ENCODE peak calls at places on chromosomes 2 and 18, in eight cellular contexts. One of them, this sample, is unnamed.

GRCh38 chr2:236690726-236691125 is 121.1 kb downstream of the ACKR3 start:
- DNase-seq in endothelial cell of umbilical vein: no peak
- DNase-seq in fibroblast of pulmonary artery: no peak
- DNase-seq in psoas muscle: no peak
- DNase-seq in cardiac muscle cell: no peak
- DNase-seq in lower lobe of right lung: no peak
- DNase-seq in RWPE1: no peak
- DNase-seq in AG09309: no peak
- DNase-seq in this sample: no peak

GRCh38 chr18:9839211-9839610 is 46.6 kb upstream of the TXNDC2 start:
- DNase-seq in endothelial cell of umbilical vein: no peak
- DNase-seq in fibroblast of pulmonary artery: no peak
- DNase-seq in psoas muscle: no peak
- DNase-seq in cardiac muscle cell: no peak
- DNase-seq in lower lobe of right lung: no peak
- DNase-seq in RWPE1: no peak
- DNase-seq in AG09309: no peak
- DNase-seq in this sample: no peak

GRCh38 chr2:99425022-99425421 is 64.8 kb downstream of the REV1 start:
- DNase-seq in endothelial cell of umbilical vein: peak
- DNase-seq in fibroblast of pulmonary artery: peak
- DNase-seq in psoas muscle: no peak
- DNase-seq in cardiac muscle cell: no peak
- DNase-seq in lower lobe of right lung: no peak
- DNase-seq in RWPE1: peak
- DNase-seq in AG09309: no peak
- DNase-seq in this sample: no peak

GRCh38 chr18:45004531-45004930 is 323.8 kb downstream of the SETBP1 start:
- DNase-seq in endothelial cell of umbilical vein: no peak
- DNase-seq in fibroblast of pulmonary artery: no peak
- DNase-seq in psoas muscle: no peak
- DNase-seq in cardiac muscle cell: no peak
- DNase-seq in lower lobe of right lung: no peak
- DNase-seq in RWPE1: no peak
- DNase-seq in AG09309: no peak
- DNase-seq in this sample: no peak

GRCh38 chr18:77557030-77557429 is 307.4 kb downstream of the GALR1 start:
- DNase-seq in endothelial cell of umbilical vein: no peak
- DNase-seq in fibroblast of pulmonary artery: peak
- DNase-seq in psoas muscle: no peak
- DNase-seq in cardiac muscle cell: peak
- DNase-seq in lower lobe of right lung: no peak
- DNase-seq in RWPE1: no peak
- DNase-seq in AG09309: no peak
- DNase-seq in this sample: no peak

GRCh38 chr2:162242586-162243304 is 500 bp downstream of the FAP start:
- DNase-seq in endothelial cell of umbilical vein: peak
- DNase-seq in fibroblast of pulmonary artery: peak
- DNase-seq in psoas muscle: no peak
- DNase-seq in cardiac muscle cell: no peak
- DNase-seq in lower lobe of right lung: no peak
- DNase-seq in RWPE1: no peak
- DNase-seq in AG09309: peak
- DNase-seq in this sample: no peak

GRCh38 chr2:45724329-45724728 is 72.9 kb downstream of the PRKCE start:
- DNase-seq in endothelial cell of umbilical vein: no peak
- DNase-seq in fibroblast of pulmonary artery: no peak
- DNase-seq in psoas muscle: no peak
- DNase-seq in cardiac muscle cell: no peak
- DNase-seq in lower lobe of right lung: no peak
- DNase-seq in RWPE1: no peak
- DNase-seq in AG09309: no peak
- DNase-seq in this sample: no peak

GRCh38 chr18:52670903-52671302 is 330.9 kb downstream of the DCC start:
- DNase-seq in endothelial cell of umbilical vein: no peak
- DNase-seq in fibroblast of pulmonary artery: peak
- DNase-seq in psoas muscle: no peak
- DNase-seq in cardiac muscle cell: peak
- DNase-seq in lower lobe of right lung: no peak
- DNase-seq in RWPE1: peak
- DNase-seq in AG09309: no peak
- DNase-seq in this sample: peak

GRCh38 chr2:175880-176800 is 87.7 kb downstream of the SH3YL1 start:
- DNase-seq in endothelial cell of umbilical vein: no peak
- DNase-seq in fibroblast of pulmonary artery: no peak
- DNase-seq in psoas muscle: no peak
- DNase-seq in cardiac muscle cell: no peak
- DNase-seq in lower lobe of right lung: no peak
- DNase-seq in RWPE1: no peak
- DNase-seq in AG09309: no peak
- DNase-seq in this sample: no peak

GRCh38 chr18:75418293-75418692 is 9.2 kb downstream of the SMIM21 start:
- DNase-seq in endothelial cell of umbilical vein: no peak
- DNase-seq in fibroblast of pulmonary artery: no peak
- DNase-seq in psoas muscle: no peak
- DNase-seq in cardiac muscle cell: no peak
- DNase-seq in lower lobe of right lung: no peak
- DNase-seq in RWPE1: no peak
- DNase-seq in AG09309: no peak
- DNase-seq in this sample: no peak

GRCh38 chr2:39150890-39151497 is 30.1 kb upstream of the SOS1 start:
- DNase-seq in endothelial cell of umbilical vein: no peak
- DNase-seq in fibroblast of pulmonary artery: no peak
- DNase-seq in psoas muscle: no peak
- DNase-seq in cardiac muscle cell: no peak
- DNase-seq in lower lobe of right lung: no peak
- DNase-seq in RWPE1: no peak
- DNase-seq in AG09309: no peak
- DNase-seq in this sample: no peak

GRCh38 chr2:222875482-222875881 is 14.6 kb downstream of the ACSL3 start:
- DNase-seq in endothelial cell of umbilical vein: no peak
- DNase-seq in fibroblast of pulmonary artery: no peak
- DNase-seq in psoas muscle: no peak
- DNase-seq in cardiac muscle cell: no peak
- DNase-seq in lower lobe of right lung: no peak
- DNase-seq in RWPE1: no peak
- DNase-seq in AG09309: no peak
- DNase-seq in this sample: no peak

GRCh38 chr2:99496021-99496420 is 6.2 kb upstream of the REV1 start:
- DNase-seq in endothelial cell of umbilical vein: no peak
- DNase-seq in fibroblast of pulmonary artery: no peak
- DNase-seq in psoas muscle: no peak
- DNase-seq in cardiac muscle cell: no peak
- DNase-seq in lower lobe of right lung: no peak
- DNase-seq in RWPE1: no peak
- DNase-seq in AG09309: no peak
- DNase-seq in this sample: no peak

GRCh38 chr2:221435161-221435560 is 136.9 kb downstream of the EPHA4 start:
- DNase-seq in endothelial cell of umbilical vein: no peak
- DNase-seq in fibroblast of pulmonary artery: no peak
- DNase-seq in psoas muscle: no peak
- DNase-seq in cardiac muscle cell: no peak
- DNase-seq in lower lobe of right lung: no peak
- DNase-seq in RWPE1: no peak
- DNase-seq in AG09309: no peak
- DNase-seq in this sample: no peak

GRCh38 chr2:97995026-97995733 is 568 bp downstream of the TMEM131 start:
- DNase-seq in endothelial cell of umbilical vein: peak
- DNase-seq in fibroblast of pulmonary artery: peak
- DNase-seq in psoas muscle: peak
- DNase-seq in cardiac muscle cell: peak
- DNase-seq in lower lobe of right lung: peak
- DNase-seq in RWPE1: peak
- DNase-seq in AG09309: no peak
- DNase-seq in this sample: peak

DNA sequence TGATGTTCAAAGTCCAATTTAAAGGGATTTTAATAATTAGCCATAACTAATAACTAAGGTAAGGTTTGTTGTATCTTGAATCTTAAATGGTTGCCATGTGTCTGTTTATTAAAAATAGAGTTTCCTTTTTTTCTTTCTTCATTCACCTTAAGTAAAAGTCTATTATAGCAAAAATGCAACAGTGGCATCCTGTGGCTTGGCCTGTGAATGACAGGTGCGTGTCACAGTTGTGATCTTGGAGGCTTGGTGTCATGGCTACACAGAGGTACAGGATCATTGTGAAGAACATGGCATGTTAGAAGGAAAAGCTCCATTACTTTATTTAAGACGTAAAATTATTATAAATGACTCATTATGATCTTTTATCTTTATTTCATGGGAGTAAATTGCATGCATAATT is 246.1 kb downstream of the BCL2 start:
- DNase-seq in endothelial cell of umbilical vein: no peak
- DNase-seq in fibroblast of pulmonary artery: no peak
- DNase-seq in psoas muscle: no peak
- DNase-seq in cardiac muscle cell: no peak
- DNase-seq in lower lobe of right lung: no peak
- DNase-seq in RWPE1: no peak
- DNase-seq in AG09309: no peak
- DNase-seq in this sample: peak
- TF ChIP-seq CTCF in endothelial cell of umbilical vein: no peak
- TF ChIP-seq CTCF in fibroblast of pulmonary artery: no peak
- TF ChIP-seq CTCF in psoas muscle: no peak
- TF ChIP-seq CTCF in cardiac muscle cell: no peak
- TF ChIP-seq CTCF in lower lobe of right lung: no peak
- TF ChIP-seq CTCF in RWPE1: no peak
- TF ChIP-seq CTCF in AG09309: no peak
- TF ChIP-seq CTCF in this sample: peak

DNA sequence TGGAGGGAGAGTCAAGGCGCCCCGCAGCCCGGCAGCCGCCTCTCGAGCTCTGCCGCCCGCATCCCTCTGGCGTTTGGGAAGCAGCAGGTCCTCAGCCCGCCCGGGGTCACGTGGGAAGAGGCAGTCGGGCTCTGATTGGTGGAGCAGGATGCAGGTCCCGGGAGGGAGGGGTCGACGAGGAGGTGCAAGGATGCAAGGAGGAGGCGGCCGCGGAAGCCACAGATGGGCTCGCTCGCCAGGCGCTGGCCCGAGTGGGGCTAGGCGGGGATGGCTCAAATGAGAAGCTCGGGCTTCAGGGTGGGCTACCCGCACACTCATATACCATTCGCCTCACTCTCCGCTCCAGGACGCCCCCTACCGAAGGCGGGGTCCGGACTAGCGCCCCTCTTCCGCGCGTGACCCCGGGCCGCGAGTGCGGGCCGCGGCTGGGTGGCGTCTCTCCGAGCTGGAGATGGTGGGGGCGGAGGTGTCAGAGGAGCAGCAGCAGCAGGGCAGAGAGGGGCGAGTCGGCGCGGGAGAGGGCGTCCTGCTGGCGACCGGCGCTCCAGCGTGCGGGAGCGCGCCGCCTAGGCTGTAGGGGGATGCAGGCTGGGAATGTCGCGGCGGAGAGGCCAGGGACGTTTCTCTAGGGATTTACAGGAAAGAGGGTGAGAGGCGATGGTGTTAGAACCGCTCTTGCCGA is at the start of gene TMEFF2:
- DNase-seq in endothelial cell of umbilical vein: peak
- DNase-seq in fibroblast of pulmonary artery: peak
- DNase-seq in psoas muscle: peak
- DNase-seq in cardiac muscle cell: peak
- DNase-seq in lower lobe of right lung: peak
- DNase-seq in RWPE1: peak
- DNase-seq in AG09309: peak
- DNase-seq in this sample: peak
- TF ChIP-seq CTCF in endothelial cell of umbilical vein: peak
- TF ChIP-seq CTCF in fibroblast of pulmonary artery: peak
- TF ChIP-seq CTCF in psoas muscle: no peak
- TF ChIP-seq CTCF in cardiac muscle cell: peak
- TF ChIP-seq CTCF in lower lobe of right lung: no peak
- TF ChIP-seq CTCF in RWPE1: peak
- TF ChIP-seq CTCF in AG09309: peak
- TF ChIP-seq CTCF in this sample: no peak

DNA sequence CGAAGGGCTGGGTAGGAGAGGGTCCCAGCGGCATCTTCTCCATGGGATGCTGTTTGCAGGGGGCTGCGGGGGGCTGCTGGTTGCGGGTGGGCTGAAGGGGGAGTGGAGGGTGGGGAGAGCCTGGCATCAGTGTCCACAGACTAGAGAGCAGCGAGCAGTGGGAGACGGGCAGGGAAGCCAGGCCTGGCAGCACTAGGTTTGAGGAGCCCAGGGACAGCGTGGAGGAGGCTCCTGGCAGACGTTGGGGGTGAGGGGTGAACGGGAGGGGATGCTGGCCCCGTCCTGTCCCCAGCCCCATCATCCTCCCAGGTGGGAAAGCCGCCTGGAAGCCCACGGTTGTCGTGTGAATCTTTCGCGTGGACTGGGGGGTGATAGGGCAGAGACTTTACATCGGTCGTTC is 48.2 kb upstream of the TFCP2L1 start:
- DNase-seq in endothelial cell of umbilical vein: no peak
- DNase-seq in fibroblast of pulmonary artery: no peak
- DNase-seq in psoas muscle: no peak
- DNase-seq in cardiac muscle cell: no peak
- DNase-seq in lower lobe of right lung: no peak
- DNase-seq in RWPE1: no peak
- DNase-seq in AG09309: no peak
- DNase-seq in this sample: no peak
- TF ChIP-seq CTCF in endothelial cell of umbilical vein: no peak
- TF ChIP-seq CTCF in fibroblast of pulmonary artery: no peak
- TF ChIP-seq CTCF in psoas muscle: no peak
- TF ChIP-seq CTCF in cardiac muscle cell: no peak
- TF ChIP-seq CTCF in lower lobe of right lung: no peak
- TF ChIP-seq CTCF in RWPE1: no peak
- TF ChIP-seq CTCF in AG09309: no peak
- TF ChIP-seq CTCF in this sample: no peak

DNA sequence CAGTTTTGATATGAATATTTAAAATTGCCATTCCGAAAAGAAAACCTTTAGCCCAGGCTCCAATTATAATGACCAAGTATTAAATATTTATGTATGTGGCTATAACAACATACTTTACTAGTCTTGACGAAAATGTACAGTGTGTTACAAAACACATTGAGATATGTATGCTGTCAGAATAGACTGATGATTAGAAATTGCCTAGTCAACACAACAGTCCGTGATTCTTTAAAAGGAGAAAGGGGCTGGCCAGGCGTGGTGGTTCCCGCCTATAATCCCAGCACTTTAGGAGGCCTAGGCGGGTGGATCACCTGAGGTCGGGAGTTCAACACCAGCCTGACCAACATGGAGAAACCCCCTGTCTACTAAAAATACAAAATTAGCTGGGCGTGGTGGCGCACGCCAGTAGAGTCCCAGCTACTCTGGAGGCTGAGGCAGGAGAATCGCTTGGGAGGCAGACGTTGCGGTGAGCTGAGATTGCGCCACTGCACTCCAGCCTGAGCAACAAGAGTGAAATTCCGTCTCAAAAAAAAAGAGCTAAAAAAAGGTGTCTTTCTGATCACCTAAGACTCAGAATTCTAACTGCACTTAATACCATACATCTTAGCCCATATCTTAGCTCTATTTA is 1.8 kb downstream of the CHAC2 start:
- DNase-seq in endothelial cell of umbilical vein: no peak
- DNase-seq in fibroblast of pulmonary artery: no peak
- DNase-seq in psoas muscle: no peak
- DNase-seq in cardiac muscle cell: no peak
- DNase-seq in lower lobe of right lung: no peak
- DNase-seq in RWPE1: no peak
- DNase-seq in AG09309: no peak
- DNase-seq in this sample: no peak
- TF ChIP-seq CTCF in endothelial cell of umbilical vein: no peak
- TF ChIP-seq CTCF in fibroblast of pulmonary artery: no peak
- TF ChIP-seq CTCF in psoas muscle: no peak
- TF ChIP-seq CTCF in cardiac muscle cell: no peak
- TF ChIP-seq CTCF in lower lobe of right lung: no peak
- TF ChIP-seq CTCF in RWPE1: no peak
- TF ChIP-seq CTCF in AG09309: no peak
- TF ChIP-seq CTCF in this sample: no peak

GRCh38 chr2:11904029-11904428 is 157.6 kb downstream of the LPIN1 start:
- DNase-seq in endothelial cell of umbilical vein: no peak
- DNase-seq in fibroblast of pulmonary artery: no peak
- DNase-seq in psoas muscle: no peak
- DNase-seq in cardiac muscle cell: no peak
- DNase-seq in lower lobe of right lung: peak
- DNase-seq in RWPE1: no peak
- DNase-seq in AG09309: no peak
- DNase-seq in this sample: peak
- TF ChIP-seq CTCF in endothelial cell of umbilical vein: no peak
- TF ChIP-seq CTCF in fibroblast of pulmonary artery: no peak
- TF ChIP-seq CTCF in psoas muscle: no peak
- TF ChIP-seq CTCF in cardiac muscle cell: no peak
- TF ChIP-seq CTCF in lower lobe of right lung: no peak
- TF ChIP-seq CTCF in RWPE1: no peak
- TF ChIP-seq CTCF in AG09309: no peak
- TF ChIP-seq CTCF in this sample: peak

This sample was measured in GM20000.